ENCODE peak calls at places on chromosome 21, in eight cellular contexts. One of them, this sample, is unnamed.

GRCh38 chr21:28991861-28992525 is 684 bp downstream of the LTN1 start:
- DNase-seq in astrocyte of the spinal cord: no peak
- DNase-seq in A549: no peak
- DNase-seq in IMR-90: no peak
- DNase-seq in ascending aorta: no peak
- DNase-seq in stomach: no peak
- DNase-seq in fibroblast of pulmonary artery: no peak
- DNase-seq in endothelial cell of umbilical vein: no peak
- DNase-seq in this sample: no peak

GRCh38 chr21:46096596-46096981 is 1.3 kb upstream of the COL6A2 start:
- DNase-seq in fibroblast of pulmonary artery: no peak
- DNase-seq in IMR-90: no peak
- DNase-seq in ascending aorta: no peak
- DNase-seq in endothelial cell of umbilical vein: no peak
- DNase-seq in A549: no peak
- DNase-seq in stomach: no peak
- DNase-seq in astrocyte of the spinal cord: no peak
- DNase-seq in this sample: no peak

GRCh38 chr21:40377135-40377534 is 469.8 kb downstream of the DSCAM start:
- DNase-seq in astrocyte of the spinal cord: no peak
- DNase-seq in endothelial cell of umbilical vein: no peak
- DNase-seq in ascending aorta: no peak
- DNase-seq in fibroblast of pulmonary artery: no peak
- DNase-seq in A549: no peak
- DNase-seq in stomach: no peak
- DNase-seq in IMR-90: no peak
- DNase-seq in this sample: no peak

GRCh38 chr21:41112740-41113692 is 54.9 kb upstream of the BACE2 start:
- DNase-seq in astrocyte of the spinal cord: peak; percentile 88
- DNase-seq in fibroblast of pulmonary artery: peak; percentile 75
- DNase-seq in endothelial cell of umbilical vein: no peak
- DNase-seq in A549: no peak
- DNase-seq in stomach: no peak
- DNase-seq in ascending aorta: no peak
- DNase-seq in IMR-90: peak; percentile 79
- DNase-seq in this sample: peak; percentile 51

GRCh38 chr21:39325458-39325857 is 12.0 kb upstream of the BRWD1 start:
- DNase-seq in ascending aorta: no peak
- DNase-seq in stomach: no peak
- DNase-seq in astrocyte of the spinal cord: no peak
- DNase-seq in A549: no peak
- DNase-seq in IMR-90: no peak
- DNase-seq in fibroblast of pulmonary artery: no peak
- DNase-seq in endothelial cell of umbilical vein: no peak
- DNase-seq in this sample: no peak

GRCh38 chr21:27333091-27333490 is 366.2 kb upstream of the ADAMTS5 start:
- DNase-seq in astrocyte of the spinal cord: no peak
- DNase-seq in endothelial cell of umbilical vein: no peak
- DNase-seq in A549: no peak
- DNase-seq in fibroblast of pulmonary artery: no peak
- DNase-seq in stomach: no peak
- DNase-seq in ascending aorta: no peak
- DNase-seq in IMR-90: no peak
- DNase-seq in this sample: no peak

GRCh38 chr21:25578070-25578961 is 29.0 kb downstream of the MRPL39 start:
- DNase-seq in ascending aorta: no peak
- DNase-seq in IMR-90: peak; percentile 36
- DNase-seq in endothelial cell of umbilical vein: no peak
- DNase-seq in astrocyte of the spinal cord: no peak
- DNase-seq in stomach: no peak
- DNase-seq in fibroblast of pulmonary artery: no peak
- DNase-seq in A549: no peak
- DNase-seq in this sample: no peak

GRCh38 chr21:37219766-37220432 is 47.2 kb downstream of the VPS26C start:
- DNase-seq in endothelial cell of umbilical vein: no peak
- DNase-seq in A549: no peak
- DNase-seq in IMR-90: no peak
- DNase-seq in fibroblast of pulmonary artery: no peak
- DNase-seq in ascending aorta: no peak
- DNase-seq in astrocyte of the spinal cord: no peak
- DNase-seq in stomach: no peak
- DNase-seq in this sample: no peak

GRCh38 chr21:29145354-29145782 is 14.9 kb downstream of the MAP3K7CL start:
- DNase-seq in ascending aorta: peak; percentile 83
- DNase-seq in astrocyte of the spinal cord: peak; percentile 92
- DNase-seq in A549: peak; percentile 3
- DNase-seq in fibroblast of pulmonary artery: peak; percentile 93
- DNase-seq in endothelial cell of umbilical vein: peak; percentile 96
- DNase-seq in stomach: no peak
- DNase-seq in IMR-90: peak; percentile 95
- DNase-seq in this sample: peak; percentile 81

GRCh38 chr21:22900511-22900910 is 1902.3 kb downstream of the NCAM2 start:
- DNase-seq in astrocyte of the spinal cord: peak; percentile 31
- DNase-seq in ascending aorta: no peak
- DNase-seq in fibroblast of pulmonary artery: no peak
- DNase-seq in stomach: no peak
- DNase-seq in A549: no peak
- DNase-seq in IMR-90: peak; percentile 2
- DNase-seq in endothelial cell of umbilical vein: peak; percentile 98
- DNase-seq in this sample: peak; percentile 0

GRCh38 chr21:41059871-41060270 is 108.1 kb upstream of the BACE2 start:
- DNase-seq in A549: no peak
- DNase-seq in astrocyte of the spinal cord: no peak
- DNase-seq in endothelial cell of umbilical vein: no peak
- DNase-seq in stomach: no peak
- DNase-seq in ascending aorta: no peak
- DNase-seq in fibroblast of pulmonary artery: no peak
- DNase-seq in IMR-90: no peak
- DNase-seq in this sample: no peak

GRCh38 chr21:43645414-43645891 is 13.8 kb downstream of the HSF2BP start:
- DNase-seq in endothelial cell of umbilical vein: peak; percentile 84
- DNase-seq in ascending aorta: peak; percentile 80
- DNase-seq in IMR-90: peak; percentile 82
- DNase-seq in fibroblast of pulmonary artery: peak; percentile 92
- DNase-seq in A549: peak; percentile 53
- DNase-seq in stomach: peak; percentile 57
- DNase-seq in astrocyte of the spinal cord: peak; percentile 86
- DNase-seq in this sample: peak; percentile 51

GRCh38 chr21:26686278-26686677 is 113.2 kb upstream of the CYYR1 start:
- DNase-seq in A549: peak; percentile 1
- DNase-seq in endothelial cell of umbilical vein: peak; percentile 10
- DNase-seq in astrocyte of the spinal cord: peak; percentile 18
- DNase-seq in stomach: no peak
- DNase-seq in fibroblast of pulmonary artery: peak; percentile 21
- DNase-seq in ascending aorta: no peak
- DNase-seq in IMR-90: peak; percentile 44
- DNase-seq in this sample: no peak

GRCh38 chr21:42252778-42253340 is 33.9 kb downstream of the ABCG1 start:
- DNase-seq in endothelial cell of umbilical vein: no peak
- DNase-seq in A549: no peak
- DNase-seq in astrocyte of the spinal cord: no peak
- DNase-seq in IMR-90: no peak
- DNase-seq in ascending aorta: no peak
- DNase-seq in fibroblast of pulmonary artery: no peak
- DNase-seq in stomach: no peak
- DNase-seq in this sample: no peak
- H3K4me3 ChIP-seq in endothelial cell of umbilical vein: no peak overlapping the region
- H3K4me3 ChIP-seq in A549: no peak overlapping the region
- H3K4me3 ChIP-seq in astrocyte of the spinal cord: no peak overlapping the region
- H3K4me3 ChIP-seq in IMR-90: no peak overlapping the region
- H3K4me3 ChIP-seq in ascending aorta: no peak overlapping the region
- H3K4me3 ChIP-seq in fibroblast of pulmonary artery: no peak overlapping the region
- H3K4me3 ChIP-seq in stomach: no peak overlapping the region
- H3K4me3 ChIP-seq in this sample: no peak overlapping the region

GRCh38 chr21:33237446-33237845 is 7.7 kb downstream of the IFNAR2 start:
- DNase-seq in endothelial cell of umbilical vein: no peak
- DNase-seq in IMR-90: no peak
- DNase-seq in astrocyte of the spinal cord: no peak
- DNase-seq in fibroblast of pulmonary artery: no peak
- DNase-seq in A549: no peak
- DNase-seq in ascending aorta: no peak
- DNase-seq in stomach: no peak
- DNase-seq in this sample: no peak
- H3K4me3 ChIP-seq in endothelial cell of umbilical vein: no peak overlapping the region
- H3K4me3 ChIP-seq in IMR-90: no peak overlapping the region
- H3K4me3 ChIP-seq in astrocyte of the spinal cord: no peak overlapping the region
- H3K4me3 ChIP-seq in fibroblast of pulmonary artery: no peak overlapping the region
- H3K4me3 ChIP-seq in A549: no peak overlapping the region
- H3K4me3 ChIP-seq in ascending aorta: no peak overlapping the region
- H3K4me3 ChIP-seq in stomach: no peak overlapping the region
- H3K4me3 ChIP-seq in this sample: no peak overlapping the region

DNA sequence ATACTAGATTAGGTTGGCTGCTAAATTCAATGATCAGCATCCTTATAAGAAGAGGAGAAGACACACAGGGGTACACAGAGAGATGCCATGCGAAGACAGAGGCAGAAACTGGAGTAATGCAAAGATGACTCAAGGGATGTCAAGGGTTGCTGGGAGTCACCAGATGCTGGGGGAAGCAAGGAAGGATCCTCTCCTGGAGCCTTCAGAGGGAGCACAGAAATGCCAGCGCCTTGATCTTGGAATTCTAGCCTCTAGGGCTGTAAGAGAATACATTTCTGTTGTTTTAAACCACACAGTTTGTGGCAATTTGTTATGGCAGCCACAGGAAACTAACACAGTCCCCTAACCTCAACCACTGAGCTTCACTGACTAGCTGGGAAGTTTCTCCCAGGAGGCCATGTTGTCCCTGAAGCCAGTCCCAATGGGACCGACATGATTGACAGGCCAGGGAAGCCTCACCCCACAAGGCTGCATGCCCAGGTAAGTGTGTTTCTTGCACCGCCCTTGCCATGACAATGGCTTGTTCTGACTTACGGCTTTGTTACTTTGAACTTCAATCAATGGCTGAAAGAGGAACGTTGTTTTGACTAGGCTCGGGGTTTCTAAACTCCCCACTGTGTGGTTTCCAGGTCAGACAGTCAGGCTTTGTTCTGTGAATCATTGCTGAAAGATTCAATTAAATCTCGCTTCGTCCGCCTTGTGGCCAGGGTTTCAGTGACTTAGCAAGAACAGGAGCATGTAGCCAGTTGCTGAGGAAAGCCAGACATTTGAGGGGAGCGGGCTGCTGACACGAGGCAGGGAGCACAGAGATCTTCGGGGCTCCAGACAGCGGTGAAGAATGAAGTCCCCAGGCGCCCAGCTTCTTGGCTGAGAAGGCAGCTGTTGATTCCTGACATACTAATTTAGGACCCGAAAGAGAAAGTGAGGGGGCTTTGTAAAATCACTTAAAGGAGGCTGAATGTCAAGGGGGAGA is 62.3 kb downstream of the RUNX1 start:
- DNase-seq in A549: no peak
- DNase-seq in astrocyte of the spinal cord: peak; percentile 95
- DNase-seq in stomach: no peak
- DNase-seq in endothelial cell of umbilical vein: no peak
- DNase-seq in IMR-90: peak; percentile 81
- DNase-seq in fibroblast of pulmonary artery: peak; percentile 67
- DNase-seq in ascending aorta: no peak
- DNase-seq in this sample: peak; percentile 74
- H3K4me3 ChIP-seq in A549: no peak overlapping the region
- H3K4me3 ChIP-seq in astrocyte of the spinal cord: no peak overlapping the region
- H3K4me3 ChIP-seq in stomach: no peak overlapping the region
- H3K4me3 ChIP-seq in endothelial cell of umbilical vein: no peak overlapping the region
- H3K4me3 ChIP-seq in IMR-90: no peak overlapping the region
- H3K4me3 ChIP-seq in fibroblast of pulmonary artery: no peak overlapping the region
- H3K4me3 ChIP-seq in ascending aorta: no peak overlapping the region
- H3K4me3 ChIP-seq in this sample: no peak overlapping the region

GRCh38 chr21:44727757-44728156 is 16.4 kb upstream of the TSPEAR start:
- DNase-seq in astrocyte of the spinal cord: no peak
- DNase-seq in fibroblast of pulmonary artery: no peak
- DNase-seq in A549: no peak
- DNase-seq in stomach: no peak
- DNase-seq in IMR-90: no peak
- DNase-seq in ascending aorta: no peak
- DNase-seq in endothelial cell of umbilical vein: no peak
- DNase-seq in this sample: no peak

GRCh38 chr21:44727321-44727720 is 15.9 kb upstream of the TSPEAR start:
- DNase-seq in A549: no peak
- DNase-seq in fibroblast of pulmonary artery: no peak
- DNase-seq in endothelial cell of umbilical vein: no peak
- DNase-seq in stomach: no peak
- DNase-seq in astrocyte of the spinal cord: no peak
- DNase-seq in ascending aorta: no peak
- DNase-seq in IMR-90: no peak
- DNase-seq in this sample: no peak

GRCh38 chr21:44728716-44729115 is 17.3 kb upstream of the TSPEAR start:
- DNase-seq in stomach: no peak
- DNase-seq in endothelial cell of umbilical vein: no peak
- DNase-seq in IMR-90: no peak
- DNase-seq in A549: no peak
- DNase-seq in fibroblast of pulmonary artery: no peak
- DNase-seq in ascending aorta: no peak
- DNase-seq in astrocyte of the spinal cord: no peak
- DNase-seq in this sample: no peak

GRCh38 chr21:44724926-44725325 is 13.6 kb upstream of the TSPEAR start:
- DNase-seq in stomach: no peak
- DNase-seq in endothelial cell of umbilical vein: no peak
- DNase-seq in astrocyte of the spinal cord: no peak
- DNase-seq in fibroblast of pulmonary artery: no peak
- DNase-seq in A549: no peak
- DNase-seq in IMR-90: no peak
- DNase-seq in ascending aorta: no peak
- DNase-seq in this sample: no peak

GRCh38 chr21:44726803-44727202 is 15.4 kb upstream of the TSPEAR start:
- DNase-seq in stomach: no peak
- DNase-seq in IMR-90: no peak
- DNase-seq in endothelial cell of umbilical vein: no peak
- DNase-seq in A549: no peak
- DNase-seq in ascending aorta: no peak
- DNase-seq in astrocyte of the spinal cord: no peak
- DNase-seq in fibroblast of pulmonary artery: no peak
- DNase-seq in this sample: no peak
- H3K4me3 ChIP-seq in stomach: no peak overlapping the region
- H3K4me3 ChIP-seq in IMR-90: no peak overlapping the region
- H3K4me3 ChIP-seq in endothelial cell of umbilical vein: no peak overlapping the region
- H3K4me3 ChIP-seq in A549: no peak overlapping the region
- H3K4me3 ChIP-seq in ascending aorta: no peak overlapping the region
- H3K4me3 ChIP-seq in astrocyte of the spinal cord: no peak overlapping the region
- H3K4me3 ChIP-seq in fibroblast of pulmonary artery: no peak overlapping the region
- H3K4me3 ChIP-seq in this sample: no peak overlapping the region

DNA sequence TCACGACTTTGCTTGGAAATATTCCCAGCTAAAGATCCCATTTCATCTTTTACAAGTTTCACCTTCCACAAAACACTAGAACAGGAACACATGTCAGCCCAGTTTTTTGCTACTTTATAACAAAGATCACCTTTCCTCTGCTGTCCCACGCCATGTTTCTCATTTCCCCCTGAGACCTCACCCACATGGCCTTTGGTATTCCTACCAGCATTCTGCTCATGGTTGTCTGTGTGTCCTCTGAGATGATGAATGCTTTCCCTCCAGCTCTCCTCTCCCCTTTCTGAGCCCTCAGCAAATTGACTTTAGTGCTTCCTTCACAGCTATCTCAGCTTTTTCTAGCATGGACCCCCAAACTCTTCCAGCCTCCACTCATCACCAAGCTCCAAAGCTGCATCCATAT is 32.3 kb upstream of the ABCG1 start:
- DNase-seq in ascending aorta: no peak
- DNase-seq in IMR-90: no peak
- DNase-seq in astrocyte of the spinal cord: no peak
- DNase-seq in fibroblast of pulmonary artery: no peak
- DNase-seq in A549: no peak
- DNase-seq in stomach: no peak
- DNase-seq in endothelial cell of umbilical vein: no peak
- DNase-seq in this sample: no peak
- H3K4me3 ChIP-seq in ascending aorta: no peak overlapping the region
- H3K4me3 ChIP-seq in IMR-90: no peak overlapping the region
- H3K4me3 ChIP-seq in astrocyte of the spinal cord: no peak overlapping the region
- H3K4me3 ChIP-seq in fibroblast of pulmonary artery: no peak overlapping the region
- H3K4me3 ChIP-seq in A549: no peak overlapping the region
- H3K4me3 ChIP-seq in stomach: no peak overlapping the region
- H3K4me3 ChIP-seq in endothelial cell of umbilical vein: no peak overlapping the region
- H3K4me3 ChIP-seq in this sample: no peak overlapping the region

This sample was measured in skeletal muscle cell.